ENCODE peak calls at places on chromosome 17, in seven cellular contexts. One of them, this sample, is unnamed.

GRCh38 chr17:76384987-76385891 is 830 bp downstream of the SPHK1 start:
- DNase-seq in amniotic stem cell: peak
- DNase-seq in immature natural killer cell: no peak
- DNase-seq in endothelial cell: peak
- DNase-seq in fibroblast of the aortic adventitia: peak
- DNase-seq in GM04504: peak
- DNase-seq in AG08395: peak
- DNase-seq in this sample: no peak

GRCh38 chr17:70093163-70093562 is 18.1 kb downstream of the KCNJ16 start:
- DNase-seq in amniotic stem cell: no peak
- DNase-seq in immature natural killer cell: no peak
- DNase-seq in endothelial cell: no peak
- DNase-seq in fibroblast of the aortic adventitia: no peak
- DNase-seq in GM04504: no peak
- DNase-seq in AG08395: no peak
- DNase-seq in this sample: no peak

GRCh38 chr17:48024149-48025039 is 13.2 kb downstream of the COPZ2 start:
- DNase-seq in amniotic stem cell: no peak
- DNase-seq in immature natural killer cell: peak
- DNase-seq in endothelial cell: no peak
- DNase-seq in fibroblast of the aortic adventitia: peak
- DNase-seq in GM04504: no peak
- DNase-seq in AG08395: no peak
- DNase-seq in this sample: peak

GRCh38 chr17:15441315-15441714 is 26.1 kb downstream of the CDRT4 start:
- DNase-seq in amniotic stem cell: no peak
- DNase-seq in immature natural killer cell: no peak
- DNase-seq in endothelial cell: no peak
- DNase-seq in fibroblast of the aortic adventitia: peak
- DNase-seq in GM04504: no peak
- DNase-seq in AG08395: no peak
- DNase-seq in this sample: no peak

GRCh38 chr17:34276826-34277225 is 6.8 kb downstream of the CCL7 start:
- DNase-seq in amniotic stem cell: no peak
- DNase-seq in immature natural killer cell: no peak
- DNase-seq in endothelial cell: no peak
- DNase-seq in fibroblast of the aortic adventitia: no peak
- DNase-seq in GM04504: no peak
- DNase-seq in AG08395: no peak
- DNase-seq in this sample: no peak

GRCh38 chr17:6454495-6455320 is 10.5 kb downstream of the PIMREG start:
- DNase-seq in amniotic stem cell: no peak
- DNase-seq in immature natural killer cell: peak
- DNase-seq in endothelial cell: no peak
- DNase-seq in fibroblast of the aortic adventitia: no peak
- DNase-seq in GM04504: no peak
- DNase-seq in AG08395: no peak
- DNase-seq in this sample: no peak

GRCh38 chr17:78478757-78479297 is 98.4 kb downstream of the DNAH17 start:
- DNase-seq in amniotic stem cell: no peak
- DNase-seq in immature natural killer cell: no peak
- DNase-seq in endothelial cell: no peak
- DNase-seq in fibroblast of the aortic adventitia: no peak
- DNase-seq in GM04504: no peak
- DNase-seq in AG08395: no peak
- DNase-seq in this sample: no peak

GRCh38 chr17:2237521-2237921 is 66.1 kb downstream of the SMG6 start:
- DNase-seq in amniotic stem cell: no peak
- DNase-seq in immature natural killer cell: no peak
- DNase-seq in endothelial cell: no peak
- DNase-seq in fibroblast of the aortic adventitia: peak
- DNase-seq in GM04504: no peak
- DNase-seq in AG08395: no peak
- DNase-seq in this sample: no peak

GRCh38 chr17:73524941-73525679 is 119.1 kb downstream of the SDK2 start:
- DNase-seq in amniotic stem cell: no peak
- DNase-seq in immature natural killer cell: no peak
- DNase-seq in endothelial cell: no peak
- DNase-seq in fibroblast of the aortic adventitia: no peak
- DNase-seq in GM04504: no peak
- DNase-seq in AG08395: no peak
- DNase-seq in this sample: no peak

GRCh38 chr17:31310260-31310659 is 3.6 kb downstream of the EVI2B start:
- DNase-seq in amniotic stem cell: no peak
- DNase-seq in immature natural killer cell: peak
- DNase-seq in endothelial cell: no peak
- DNase-seq in fibroblast of the aortic adventitia: no peak
- DNase-seq in GM04504: no peak
- DNase-seq in AG08395: no peak
- DNase-seq in this sample: no peak

GRCh38 chr17:1577186-1577585 is 14.6 kb upstream of the PITPNA start:
- DNase-seq in amniotic stem cell: peak
- DNase-seq in immature natural killer cell: no peak
- DNase-seq in endothelial cell: no peak
- DNase-seq in fibroblast of the aortic adventitia: peak
- DNase-seq in GM04504: peak
- DNase-seq in AG08395: peak
- DNase-seq in this sample: peak

GRCh38 chr17:9750488-9750887 is 40.9 kb downstream of the DHRS7C start:
- DNase-seq in amniotic stem cell: no peak
- DNase-seq in immature natural killer cell: no peak
- DNase-seq in endothelial cell: no peak
- DNase-seq in fibroblast of the aortic adventitia: no peak
- DNase-seq in GM04504: no peak
- DNase-seq in AG08395: no peak
- DNase-seq in this sample: no peak

GRCh38 chr17:15782809-15783208 is 50.7 kb downstream of the TBC1D26 start:
- DNase-seq in amniotic stem cell: no peak
- DNase-seq in immature natural killer cell: no peak
- DNase-seq in endothelial cell: no peak
- DNase-seq in fibroblast of the aortic adventitia: peak
- DNase-seq in GM04504: no peak
- DNase-seq in AG08395: peak
- DNase-seq in this sample: peak

GRCh38 chr17:47872651-47873161 is 21.7 kb upstream of the SP6 start:
- DNase-seq in amniotic stem cell: no peak
- DNase-seq in immature natural killer cell: no peak
- DNase-seq in endothelial cell: no peak
- DNase-seq in fibroblast of the aortic adventitia: peak
- DNase-seq in GM04504: no peak
- DNase-seq in AG08395: no peak
- DNase-seq in this sample: no peak

GRCh38 chr17:68641276-68642117 is 40.3 kb upstream of the FAM20A start:
- DNase-seq in amniotic stem cell: no peak
- DNase-seq in immature natural killer cell: no peak
- DNase-seq in endothelial cell: no peak
- DNase-seq in fibroblast of the aortic adventitia: no peak
- DNase-seq in GM04504: no peak
- DNase-seq in AG08395: no peak
- DNase-seq in this sample: no peak

GRCh38 chr17:40124279-40125141 is 2.7 kb downstream of the MSL1 start:
- DNase-seq in amniotic stem cell: no peak
- DNase-seq in immature natural killer cell: peak
- DNase-seq in endothelial cell: no peak
- DNase-seq in fibroblast of the aortic adventitia: peak
- DNase-seq in GM04504: no peak
- DNase-seq in AG08395: no peak
- DNase-seq in this sample: no peak

GRCh38 chr17:30894236-30894635 is 11.8 kb downstream of the TEFM start:
- DNase-seq in amniotic stem cell: no peak
- DNase-seq in immature natural killer cell: no peak
- DNase-seq in endothelial cell: no peak
- DNase-seq in fibroblast of the aortic adventitia: no peak
- DNase-seq in GM04504: no peak
- DNase-seq in AG08395: no peak
- DNase-seq in this sample: no peak

GRCh38 chr17:82065193-82065637 is 389 bp downstream of the DUS1L start:
- DNase-seq in amniotic stem cell: no peak
- DNase-seq in immature natural killer cell: no peak
- DNase-seq in endothelial cell: peak
- DNase-seq in fibroblast of the aortic adventitia: no peak
- DNase-seq in GM04504: no peak
- DNase-seq in AG08395: peak
- DNase-seq in this sample: no peak

GRCh38 chr17:9309216-9309615 is 266.4 kb downstream of the STX8 start:
- DNase-seq in amniotic stem cell: no peak
- DNase-seq in immature natural killer cell: no peak
- DNase-seq in endothelial cell: no peak
- DNase-seq in fibroblast of the aortic adventitia: no peak
- DNase-seq in GM04504: no peak
- DNase-seq in AG08395: no peak
- DNase-seq in this sample: no peak

GRCh38 chr17:63714550-63715277 is 14.8 kb upstream of the LIMD2 start:
- DNase-seq in amniotic stem cell: no peak
- DNase-seq in immature natural killer cell: no peak
- DNase-seq in endothelial cell: no peak
- DNase-seq in fibroblast of the aortic adventitia: no peak
- DNase-seq in GM04504: no peak
- DNase-seq in AG08395: peak
- DNase-seq in this sample: no peak

GRCh38 chr17:6554871-6555330 is 1.5 kb downstream of the PITPNM3 start:
- DNase-seq in amniotic stem cell: no peak
- DNase-seq in immature natural killer cell: no peak
- DNase-seq in endothelial cell: no peak
- DNase-seq in fibroblast of the aortic adventitia: no peak
- DNase-seq in GM04504: no peak
- DNase-seq in AG08395: no peak
- DNase-seq in this sample: no peak

GRCh38 chr17:68580236-68580903 is 20.8 kb downstream of the FAM20A start:
- DNase-seq in amniotic stem cell: no peak
- DNase-seq in immature natural killer cell: no peak
- DNase-seq in endothelial cell: no peak
- DNase-seq in fibroblast of the aortic adventitia: peak
- DNase-seq in GM04504: peak
- DNase-seq in AG08395: peak
- DNase-seq in this sample: no peak

GRCh38 chr17:16100737-16101400 is 101.2 kb downstream of the TTC19 start:
- DNase-seq in amniotic stem cell: no peak
- DNase-seq in immature natural killer cell: no peak
- DNase-seq in endothelial cell: no peak
- DNase-seq in fibroblast of the aortic adventitia: peak
- DNase-seq in GM04504: no peak
- DNase-seq in AG08395: no peak
- DNase-seq in this sample: no peak

GRCh38 chr17:35051579-35052239 is 11.8 kb downstream of the RFFL start:
- DNase-seq in amniotic stem cell: no peak
- DNase-seq in immature natural killer cell: peak
- DNase-seq in endothelial cell: no peak
- DNase-seq in fibroblast of the aortic adventitia: no peak
- DNase-seq in GM04504: no peak
- DNase-seq in AG08395: no peak
- DNase-seq in this sample: no peak

GRCh38 chr17:32267690-32268205 is 2.1 kb downstream of the RHBDL3 start:
- DNase-seq in amniotic stem cell: no peak
- DNase-seq in immature natural killer cell: no peak
- DNase-seq in endothelial cell: no peak
- DNase-seq in fibroblast of the aortic adventitia: no peak
- DNase-seq in GM04504: no peak
- DNase-seq in AG08395: peak
- DNase-seq in this sample: no peak

GRCh38 chr17:78725448-78726021 is 56.5 kb downstream of the CYTH1 start:
- DNase-seq in amniotic stem cell: no peak
- DNase-seq in immature natural killer cell: peak
- DNase-seq in endothelial cell: no peak
- DNase-seq in fibroblast of the aortic adventitia: no peak
- DNase-seq in GM04504: no peak
- DNase-seq in AG08395: no peak
- DNase-seq in this sample: no peak

GRCh38 chr17:67511012-67511411 is 133.9 kb downstream of the PITPNC1 start:
- DNase-seq in amniotic stem cell: no peak
- DNase-seq in immature natural killer cell: no peak
- DNase-seq in endothelial cell: no peak
- DNase-seq in fibroblast of the aortic adventitia: no peak
- DNase-seq in GM04504: no peak
- DNase-seq in AG08395: no peak
- DNase-seq in this sample: no peak

GRCh38 chr17:65062168-65062915 is 5.8 kb upstream of the GNA13 start:
- DNase-seq in amniotic stem cell: no peak
- DNase-seq in immature natural killer cell: no peak
- DNase-seq in endothelial cell: no peak
- DNase-seq in fibroblast of the aortic adventitia: peak
- DNase-seq in GM04504: no peak
- DNase-seq in AG08395: no peak
- DNase-seq in this sample: no peak

GRCh38 chr17:35900693-35901487 is 20.7 kb upstream of the CCL5 start:
- DNase-seq in amniotic stem cell: no peak
- DNase-seq in immature natural killer cell: peak
- DNase-seq in endothelial cell: no peak
- DNase-seq in fibroblast of the aortic adventitia: peak
- DNase-seq in GM04504: no peak
- DNase-seq in AG08395: no peak
- DNase-seq in this sample: no peak

GRCh38 chr17:75142236-75142971 is 10.9 kb upstream of the NT5C start:
- DNase-seq in amniotic stem cell: no peak
- DNase-seq in immature natural killer cell: no peak
- DNase-seq in endothelial cell: no peak
- DNase-seq in fibroblast of the aortic adventitia: no peak
- DNase-seq in GM04504: no peak
- DNase-seq in AG08395: no peak
- DNase-seq in this sample: no peak

GRCh38 chr17:859461-860195 is 77.5 kb downstream of the MRM3 start:
- DNase-seq in amniotic stem cell: no peak
- DNase-seq in immature natural killer cell: no peak
- DNase-seq in endothelial cell: no peak
- DNase-seq in fibroblast of the aortic adventitia: peak
- DNase-seq in GM04504: no peak
- DNase-seq in AG08395: peak
- DNase-seq in this sample: no peak